ENCODE peak calls at places on chromosomes 3 and 15, in seven cellular contexts. One of them, this sample, is unnamed.

GRCh38 chr15:82056900-82057825 is 11.3 kb upstream of the MEX3B start:
- DNase-seq in stimulated activated naive B cell treated with anti-CD40 and anti-IgM and Interleukin-4, amounts not matched to agents 10 μg/mL and 1 μg/mL and 100 μg/mL, for 72 hours: no peak
- DNase-seq in activated CD8-positive, alpha-beta T cell treated with anti-CD3 and anti-CD28 coated beads for 36 hours: no peak
- DNase-seq in H4: no peak
- DNase-seq in HT-29: no peak
- DNase-seq in ELR: no peak
- DNase-seq in glutamatergic neuron: no peak
- DNase-seq in this sample: no peak

GRCh38 chr3:83403927-83404326 is 1554.9 kb upstream of the CADM2 start:
- DNase-seq in ELR: no peak
- DNase-seq in H4: no peak
- DNase-seq in HT-29: no peak
- DNase-seq in glutamatergic neuron: no peak
- DNase-seq in stimulated activated naive B cell treated with anti-CD40 and anti-IgM and Interleukin-4, amounts not matched to agents 10 μg/mL and 1 μg/mL and 100 μg/mL, for 72 hours: no peak
- DNase-seq in activated CD8-positive, alpha-beta T cell treated with anti-CD3 and anti-CD28 coated beads for 36 hours: no peak
- DNase-seq in this sample: no peak

GRCh38 chr3:127547761-127548605 is 42.5 kb downstream of the TPRA1 start:
- DNase-seq in HT-29: peak; percentile 54
- DNase-seq in H4: peak; percentile 68
- DNase-seq in stimulated activated naive B cell treated with anti-CD40 and anti-IgM and Interleukin-4, amounts not matched to agents 10 μg/mL and 1 μg/mL and 100 μg/mL, for 72 hours: peak; percentile 72
- DNase-seq in activated CD8-positive, alpha-beta T cell treated with anti-CD3 and anti-CD28 coated beads for 36 hours: peak; percentile 83
- DNase-seq in ELR: peak; percentile 61
- DNase-seq in glutamatergic neuron: peak; percentile 93
- DNase-seq in this sample: peak; percentile 81

GRCh38 chr15:66650433-66650832 is 51.6 kb upstream of the SMAD6 start:
- DNase-seq in glutamatergic neuron: no peak
- DNase-seq in HT-29: no peak
- DNase-seq in ELR: peak; percentile 52
- DNase-seq in stimulated activated naive B cell treated with anti-CD40 and anti-IgM and Interleukin-4, amounts not matched to agents 10 μg/mL and 1 μg/mL and 100 μg/mL, for 72 hours: no peak
- DNase-seq in H4: no peak
- DNase-seq in activated CD8-positive, alpha-beta T cell treated with anti-CD3 and anti-CD28 coated beads for 36 hours: no peak
- DNase-seq in this sample: no peak

GRCh38 chr15:100783296-100783695 is 96.3 kb upstream of the ALDH1A3 start:
- DNase-seq in stimulated activated naive B cell treated with anti-CD40 and anti-IgM and Interleukin-4, amounts not matched to agents 10 μg/mL and 1 μg/mL and 100 μg/mL, for 72 hours: no peak
- DNase-seq in ELR: no peak
- DNase-seq in H4: no peak
- DNase-seq in activated CD8-positive, alpha-beta T cell treated with anti-CD3 and anti-CD28 coated beads for 36 hours: no peak
- DNase-seq in glutamatergic neuron: no peak
- DNase-seq in HT-29: no peak
- DNase-seq in this sample: no peak

GRCh38 chr3:82654708-82655107 is 893.3 kb upstream of the GBE1 start:
- DNase-seq in H4: no peak
- DNase-seq in ELR: no peak
- DNase-seq in HT-29: no peak
- DNase-seq in stimulated activated naive B cell treated with anti-CD40 and anti-IgM and Interleukin-4, amounts not matched to agents 10 μg/mL and 1 μg/mL and 100 μg/mL, for 72 hours: no peak
- DNase-seq in activated CD8-positive, alpha-beta T cell treated with anti-CD3 and anti-CD28 coated beads for 36 hours: no peak
- DNase-seq in glutamatergic neuron: no peak
- DNase-seq in this sample: no peak

GRCh38 chr15:33730815-33731214 is 237.5 kb upstream of the CHRM5 start:
- DNase-seq in activated CD8-positive, alpha-beta T cell treated with anti-CD3 and anti-CD28 coated beads for 36 hours: no peak
- DNase-seq in ELR: no peak
- DNase-seq in H4: no peak
- DNase-seq in stimulated activated naive B cell treated with anti-CD40 and anti-IgM and Interleukin-4, amounts not matched to agents 10 μg/mL and 1 μg/mL and 100 μg/mL, for 72 hours: no peak
- DNase-seq in glutamatergic neuron: no peak
- DNase-seq in HT-29: no peak
- DNase-seq in this sample: no peak

GRCh38 chr15:37880009-37880834 is 54.2 kb upstream of the TMCO5A start:
- DNase-seq in HT-29: peak; percentile 64
- DNase-seq in glutamatergic neuron: no peak
- DNase-seq in H4: peak; percentile 54
- DNase-seq in ELR: peak; percentile 69
- DNase-seq in activated CD8-positive, alpha-beta T cell treated with anti-CD3 and anti-CD28 coated beads for 36 hours: peak; percentile 12
- DNase-seq in stimulated activated naive B cell treated with anti-CD40 and anti-IgM and Interleukin-4, amounts not matched to agents 10 μg/mL and 1 μg/mL and 100 μg/mL, for 72 hours: no peak
- DNase-seq in this sample: peak; percentile 14

GRCh38 chr3:156579427-156579851 is 24.5 kb upstream of the SSR3 start:
- DNase-seq in HT-29: no peak
- DNase-seq in H4: no peak
- DNase-seq in stimulated activated naive B cell treated with anti-CD40 and anti-IgM and Interleukin-4, amounts not matched to agents 10 μg/mL and 1 μg/mL and 100 μg/mL, for 72 hours: no peak
- DNase-seq in glutamatergic neuron: no peak
- DNase-seq in activated CD8-positive, alpha-beta T cell treated with anti-CD3 and anti-CD28 coated beads for 36 hours: no peak
- DNase-seq in ELR: no peak
- DNase-seq in this sample: no peak

GRCh38 chr3:21163961-21164360 is 587.0 kb downstream of the ZNF385D start:
- DNase-seq in ELR: no peak
- DNase-seq in stimulated activated naive B cell treated with anti-CD40 and anti-IgM and Interleukin-4, amounts not matched to agents 10 μg/mL and 1 μg/mL and 100 μg/mL, for 72 hours: no peak
- DNase-seq in activated CD8-positive, alpha-beta T cell treated with anti-CD3 and anti-CD28 coated beads for 36 hours: no peak
- DNase-seq in H4: no peak
- DNase-seq in HT-29: no peak
- DNase-seq in glutamatergic neuron: no peak
- DNase-seq in this sample: no peak

GRCh38 chr15:85047271-85047948 is 65.8 kb downstream of the PDE8A start:
- DNase-seq in ELR: peak; percentile 95
- DNase-seq in glutamatergic neuron: no peak
- DNase-seq in stimulated activated naive B cell treated with anti-CD40 and anti-IgM and Interleukin-4, amounts not matched to agents 10 μg/mL and 1 μg/mL and 100 μg/mL, for 72 hours: no peak
- DNase-seq in activated CD8-positive, alpha-beta T cell treated with anti-CD3 and anti-CD28 coated beads for 36 hours: peak; percentile 36
- DNase-seq in HT-29: peak; percentile 77
- DNase-seq in H4: peak; percentile 96
- DNase-seq in this sample: no peak

GRCh38 chr3:114221165-114221880 is 16.1 kb downstream of the ZNF80 start:
- DNase-seq in H4: no peak
- DNase-seq in HT-29: no peak
- DNase-seq in activated CD8-positive, alpha-beta T cell treated with anti-CD3 and anti-CD28 coated beads for 36 hours: peak; percentile 79
- DNase-seq in stimulated activated naive B cell treated with anti-CD40 and anti-IgM and Interleukin-4, amounts not matched to agents 10 μg/mL and 1 μg/mL and 100 μg/mL, for 72 hours: no peak
- DNase-seq in glutamatergic neuron: no peak
- DNase-seq in ELR: no peak
- DNase-seq in this sample: no peak

GRCh38 chr15:67024998-67025368 is 40.4 kb upstream of the SMAD3 start:
- DNase-seq in H4: no peak
- DNase-seq in glutamatergic neuron: no peak
- DNase-seq in stimulated activated naive B cell treated with anti-CD40 and anti-IgM and Interleukin-4, amounts not matched to agents 10 μg/mL and 1 μg/mL and 100 μg/mL, for 72 hours: no peak
- DNase-seq in HT-29: no peak
- DNase-seq in activated CD8-positive, alpha-beta T cell treated with anti-CD3 and anti-CD28 coated beads for 36 hours: no peak
- DNase-seq in ELR: no peak
- DNase-seq in this sample: no peak

GRCh38 chr3:120855665-120856437 is 52.2 kb upstream of the STXBP5L start:
- DNase-seq in glutamatergic neuron: no peak
- DNase-seq in HT-29: no peak
- DNase-seq in ELR: peak; percentile 23
- DNase-seq in activated CD8-positive, alpha-beta T cell treated with anti-CD3 and anti-CD28 coated beads for 36 hours: no peak
- DNase-seq in H4: peak; percentile 76
- DNase-seq in stimulated activated naive B cell treated with anti-CD40 and anti-IgM and Interleukin-4, amounts not matched to agents 10 μg/mL and 1 μg/mL and 100 μg/mL, for 72 hours: no peak
- DNase-seq in this sample: peak; percentile 29

GRCh38 chr3:158102660-158103085 is 3.5 kb downstream of the SHOX2 start:
- DNase-seq in glutamatergic neuron: peak; percentile 49
- DNase-seq in HT-29: no peak
- DNase-seq in stimulated activated naive B cell treated with anti-CD40 and anti-IgM and Interleukin-4, amounts not matched to agents 10 μg/mL and 1 μg/mL and 100 μg/mL, for 72 hours: no peak
- DNase-seq in H4: no peak
- DNase-seq in ELR: no peak
- DNase-seq in activated CD8-positive, alpha-beta T cell treated with anti-CD3 and anti-CD28 coated beads for 36 hours: no peak
- DNase-seq in this sample: no peak

GRCh38 chr3:43248194-43248593 is 38.1 kb upstream of the SNRK start:
- DNase-seq in activated CD8-positive, alpha-beta T cell treated with anti-CD3 and anti-CD28 coated beads for 36 hours: no peak
- DNase-seq in stimulated activated naive B cell treated with anti-CD40 and anti-IgM and Interleukin-4, amounts not matched to agents 10 μg/mL and 1 μg/mL and 100 μg/mL, for 72 hours: no peak
- DNase-seq in HT-29: no peak
- DNase-seq in H4: no peak
- DNase-seq in ELR: no peak
- DNase-seq in glutamatergic neuron: no peak
- DNase-seq in this sample: no peak

GRCh38 chr3:127038923-127039581 is 56.1 kb downstream of the PLXNA1 start:
- DNase-seq in stimulated activated naive B cell treated with anti-CD40 and anti-IgM and Interleukin-4, amounts not matched to agents 10 μg/mL and 1 μg/mL and 100 μg/mL, for 72 hours: no peak
- DNase-seq in ELR: no peak
- DNase-seq in glutamatergic neuron: no peak
- DNase-seq in activated CD8-positive, alpha-beta T cell treated with anti-CD3 and anti-CD28 coated beads for 36 hours: no peak
- DNase-seq in H4: no peak
- DNase-seq in HT-29: no peak
- DNase-seq in this sample: no peak

GRCh38 chr3:69288161-69288895 is 97.6 kb downstream of the FRMD4B start:
- DNase-seq in ELR: no peak
- DNase-seq in activated CD8-positive, alpha-beta T cell treated with anti-CD3 and anti-CD28 coated beads for 36 hours: peak; percentile 69
- DNase-seq in H4: no peak
- DNase-seq in glutamatergic neuron: peak; percentile 29
- DNase-seq in stimulated activated naive B cell treated with anti-CD40 and anti-IgM and Interleukin-4, amounts not matched to agents 10 μg/mL and 1 μg/mL and 100 μg/mL, for 72 hours: no peak
- DNase-seq in HT-29: no peak
- DNase-seq in this sample: no peak